ENCODE peak calls at places on chromosomes 1 and 21, in five cellular contexts. Z, X, P, O and K are unnamed samples.

GRCh38 chr1:76054357-76054756 is 20.2 kb upstream of the ST6GALNAC3 start:
- DNase-seq in O (no peak), P (no peak), Z (no peak), X (no peak), K (no peak)

GRCh38 chr1:10322821-10323220 is 76.0 kb upstream of the PGD start:
- DNase-seq in P (no peak), O (no peak), Z (no peak), X (no peak), K (no peak)

GRCh38 chr21:39644069-39644468 is 31.3 kb downstream of the B3GALT5 start:
- DNase-seq in O (no peak), Z (no peak), P (no peak), X (no peak), K (no peak)

GRCh38 chr1:118346940-118347339 is 161.9 kb upstream of the SPAG17 start:
- DNase-seq in O (no peak), X (no peak), P (no peak), Z (no peak), K (no peak)

GRCh38 chr1:59393211-59394180 is 96.6 kb downstream of the FGGY start:
- DNase-seq in O (no peak), P (peak), X (no peak), Z (no peak), K (no peak)

GRCh38 chr1:207964195-207964966 is 53.5 kb upstream of the CD34 start:
- DNase-seq in X (no peak), P (no peak), O (no peak), Z (no peak), K (no peak)

GRCh38 chr21:16954787-16955186 is 558.1 kb upstream of the CXADR start:
- DNase-seq in X (no peak), P (no peak), Z (no peak), O (no peak), K (no peak)

GRCh38 chr21:25385912-25386474 is 221.3 kb downstream of the MRPL39 start:
- DNase-seq in O (peak), P (peak), X (no peak), Z (peak), K (peak)

GRCh38 chr1:60387175-60387574 is 313.6 kb upstream of the C1orf87 start:
- DNase-seq in Z (no peak), O (no peak), X (no peak), P (no peak), K (no peak)

GRCh38 chr1:47502746-47503370 is 65.0 kb downstream of the FOXD2 start:
- DNase-seq in X (no peak), O (no peak), Z (no peak), P (no peak), K (no peak)

GRCh38 chr1:237568955-237569354 is 321.8 kb downstream of the ZP4 start:
- DNase-seq in X (no peak), P (no peak), O (no peak), Z (no peak), K (no peak)

GRCh38 chr1:32817815-32818786 is 648 bp downstream of the S100PBP start:
- DNase-seq in P (peak), Z (no peak), X (no peak), O (peak), K (no peak)

GRCh38 chr1:171833091-171833822 is 8.0 kb upstream of the DNM3 start:
- DNase-seq in X (no peak), P (no peak), O (no peak), Z (no peak), K (no peak)

GRCh38 chr1:94463765-94464330 is 45.7 kb downstream of the ABCD3 start:
- DNase-seq in X (no peak), P (peak), O (peak), Z (peak), K (no peak)

GRCh38 chr1:111717450-111717849 is 21.7 kb downstream of the INKA2 start:
- DNase-seq in P (no peak), Z (no peak), O (no peak), X (no peak), K (no peak)

GRCh38 chr1:82225407-82226197 is 424.9 kb downstream of the ADGRL2 start:
- DNase-seq in O (no peak), P (peak), X (no peak), Z (no peak), K (no peak)

GRCh38 chr1:243549108-243549507 is 293.3 kb downstream of the SDCCAG8 start:
- DNase-seq in X (no peak), P (no peak), O (no peak), Z (no peak), K (no peak)

GRCh38 chr1:2583331-2583791 is 3.2 kb upstream of the PRXL2B start:
- DNase-seq in O (no peak), P (no peak), X (no peak), Z (no peak), K (no peak)

GRCh38 chr1:145849356-145850165 is 4.1 kb downstream of the NUDT17 start:
- DNase-seq in X (no peak), Z (no peak), P (peak), O (no peak), K (no peak)

GRCh38 chr21:27258756-27259429 is 292.0 kb upstream of the ADAMTS5 start:
- DNase-seq in X (no peak), Z (no peak), O (no peak), P (no peak), K (no peak)

GRCh38 chr1:171286032-171286705 is 27.8 kb upstream of the FMO4 start:
- DNase-seq in P (no peak), Z (no peak), O (peak), X (no peak), K (no peak)